ENCODE peak calls at places on chromosomes 16 and 17, in seven cellular contexts. One of them, this sample, is unnamed.

GRCh38 chr17:50439008-50439407 is 13.0 kb downstream of the ACSF2 start:
- DNase-seq in activated B cell treated with CpG ODN at 0.5 μM for 24 hours: no peak
- DNase-seq in GM12865: no peak
- DNase-seq in HFFc6: no peak
- DNase-seq in AG04449: no peak
- DNase-seq in HCT116: no peak
- DNase-seq in astrocyte of the cerebellum: no peak
- DNase-seq in this sample: no peak

GRCh38 chr17:10727192-10727591 is 2.6 kb downstream of the TMEM220 start:
- DNase-seq in activated B cell treated with CpG ODN at 0.5 μM for 24 hours: no peak
- DNase-seq in GM12865: no peak
- DNase-seq in HFFc6: peak; percentile 22
- DNase-seq in AG04449: no peak
- DNase-seq in HCT116: no peak
- DNase-seq in astrocyte of the cerebellum: no peak
- DNase-seq in this sample: peak; percentile 17

GRCh38 chr17:75267146-75267402 is 4.0 kb downstream of the MIF4GD start:
- DNase-seq in activated B cell treated with CpG ODN at 0.5 μM for 24 hours: no peak
- DNase-seq in GM12865: no peak
- DNase-seq in HFFc6: no peak
- DNase-seq in AG04449: no peak
- DNase-seq in HCT116: no peak
- DNase-seq in astrocyte of the cerebellum: no peak
- DNase-seq in this sample: no peak

GRCh38 chr16:72786606-72787005 is 261.3 kb downstream of the ZFHX3 start:
- DNase-seq in activated B cell treated with CpG ODN at 0.5 μM for 24 hours: no peak
- DNase-seq in GM12865: no peak
- DNase-seq in HFFc6: no peak
- DNase-seq in AG04449: no peak
- DNase-seq in HCT116: no peak
- DNase-seq in astrocyte of the cerebellum: no peak
- DNase-seq in this sample: no peak

GRCh38 chr17:35088911-35089845 is 25.7 kb upstream of the RFFL start:
- DNase-seq in activated B cell treated with CpG ODN at 0.5 μM for 24 hours: peak; percentile 92
- DNase-seq in GM12865: peak; percentile 93
- DNase-seq in HFFc6: peak; percentile 57
- DNase-seq in AG04449: no peak
- DNase-seq in HCT116: peak; percentile 57
- DNase-seq in astrocyte of the cerebellum: peak; percentile 24
- DNase-seq in this sample: peak; percentile 93

GRCh38 chr17:32671891-32672290 is 185.1 kb downstream of the CDK5R1 start:
- DNase-seq in activated B cell treated with CpG ODN at 0.5 μM for 24 hours: no peak
- DNase-seq in GM12865: no peak
- DNase-seq in HFFc6: no peak
- DNase-seq in AG04449: no peak
- DNase-seq in HCT116: no peak
- DNase-seq in astrocyte of the cerebellum: no peak
- DNase-seq in this sample: no peak

GRCh38 chr16:31395647-31396046 is 2.5 kb downstream of the ITGAD start:
- DNase-seq in activated B cell treated with CpG ODN at 0.5 μM for 24 hours: no peak
- DNase-seq in GM12865: no peak
- DNase-seq in HFFc6: no peak
- DNase-seq in AG04449: no peak
- DNase-seq in HCT116: no peak
- DNase-seq in astrocyte of the cerebellum: no peak
- DNase-seq in this sample: no peak

GRCh38 chr16:85018529-85019236 is 7.3 kb upstream of the ZDHHC7 start:
- DNase-seq in activated B cell treated with CpG ODN at 0.5 μM for 24 hours: no peak
- DNase-seq in GM12865: no peak
- DNase-seq in HFFc6: no peak
- DNase-seq in AG04449: no peak
- DNase-seq in HCT116: no peak
- DNase-seq in astrocyte of the cerebellum: no peak
- DNase-seq in this sample: no peak

GRCh38 chr16:11699234-11699894 is 31.1 kb downstream of the SNN start:
- DNase-seq in activated B cell treated with CpG ODN at 0.5 μM for 24 hours: no peak
- DNase-seq in GM12865: no peak
- DNase-seq in HFFc6: no peak
- DNase-seq in AG04449: no peak
- DNase-seq in HCT116: no peak
- DNase-seq in astrocyte of the cerebellum: no peak
- DNase-seq in this sample: no peak

GRCh38 chr16:89199241-89200123 is 855 bp downstream of the SLC22A31 start:
- DNase-seq in activated B cell treated with CpG ODN at 0.5 μM for 24 hours: no peak
- DNase-seq in GM12865: no peak
- DNase-seq in HFFc6: no peak
- DNase-seq in AG04449: no peak
- DNase-seq in HCT116: no peak
- DNase-seq in astrocyte of the cerebellum: no peak
- DNase-seq in this sample: no peak

GRCh38 chr17:56804454-56804853 is 29.3 kb downstream of the C17orf67 start:
- DNase-seq in activated B cell treated with CpG ODN at 0.5 μM for 24 hours: no peak
- DNase-seq in GM12865: no peak
- DNase-seq in HFFc6: no peak
- DNase-seq in AG04449: no peak
- DNase-seq in HCT116: no peak
- DNase-seq in astrocyte of the cerebellum: no peak
- DNase-seq in this sample: no peak

GRCh38 chr16:27495191-27495590 is 54.5 kb downstream of the GTF3C1 start:
- DNase-seq in activated B cell treated with CpG ODN at 0.5 μM for 24 hours: no peak
- DNase-seq in GM12865: no peak
- DNase-seq in HFFc6: peak; percentile 88
- DNase-seq in AG04449: peak; percentile 42
- DNase-seq in HCT116: no peak
- DNase-seq in astrocyte of the cerebellum: peak; percentile 96
- DNase-seq in this sample: no peak

DNA sequence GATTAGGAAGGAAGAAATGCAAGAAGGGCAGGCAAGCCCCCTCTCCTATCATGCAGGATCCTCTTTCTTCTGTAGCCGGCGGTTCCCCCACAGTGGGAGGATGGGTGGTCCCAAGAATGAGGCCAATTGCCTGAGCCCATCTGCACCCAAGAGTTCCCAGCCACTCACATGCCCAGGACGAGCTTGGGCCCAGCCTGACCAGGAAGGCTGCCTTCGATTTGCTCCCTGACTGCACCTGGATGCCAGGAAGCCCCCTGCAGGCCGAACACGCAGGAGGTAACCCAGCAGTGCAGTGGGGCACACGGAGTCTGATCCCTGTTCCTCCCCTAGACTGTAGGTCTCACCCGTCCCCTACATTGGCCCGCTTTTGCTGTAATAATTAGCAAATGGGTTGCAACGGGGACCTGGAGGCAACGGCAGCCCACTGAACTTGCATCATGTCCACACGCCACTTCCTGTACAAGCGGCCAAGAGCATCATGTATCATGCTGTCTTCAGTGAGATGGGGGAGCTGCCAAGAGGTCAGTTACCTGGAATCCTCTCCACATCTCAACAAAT is 67.5 kb downstream of the AMFR start:
- DNase-seq in activated B cell treated with CpG ODN at 0.5 μM for 24 hours: peak; percentile 9
- DNase-seq in GM12865: peak; percentile 28
- DNase-seq in HFFc6: no peak
- DNase-seq in AG04449: no peak
- DNase-seq in HCT116: no peak
- DNase-seq in astrocyte of the cerebellum: no peak
- DNase-seq in this sample: no peak
- TF ChIP-seq CTCF in activated B cell treated with CpG ODN at 0.5 μM for 24 hours: no peak
- TF ChIP-seq CTCF in GM12865: peak; percentile 30
- TF ChIP-seq CTCF in HFFc6: peak; percentile 47
- TF ChIP-seq CTCF in AG04449: no peak
- TF ChIP-seq CTCF in HCT116: no peak
- TF ChIP-seq CTCF in astrocyte of the cerebellum: no peak
- TF ChIP-seq CTCF in this sample: no peak

GRCh38 chr17:8223356-8224063 is 13.1 kb upstream of the AURKB start:
- DNase-seq in activated B cell treated with CpG ODN at 0.5 μM for 24 hours: peak; percentile 54
- DNase-seq in GM12865: peak; percentile 90
- DNase-seq in HFFc6: peak; percentile 41
- DNase-seq in AG04449: no peak
- DNase-seq in HCT116: no peak
- DNase-seq in astrocyte of the cerebellum: no peak
- DNase-seq in this sample: peak; percentile 80
- TF ChIP-seq CTCF in activated B cell treated with CpG ODN at 0.5 μM for 24 hours: no peak
- TF ChIP-seq CTCF in GM12865: peak; percentile 41
- TF ChIP-seq CTCF in HFFc6: peak; percentile 61
- TF ChIP-seq CTCF in AG04449: no peak
- TF ChIP-seq CTCF in HCT116: no peak
- TF ChIP-seq CTCF in astrocyte of the cerebellum: peak; percentile 23
- TF ChIP-seq CTCF in this sample: no peak

GRCh38 chr16:16033208-16033717 is 83.8 kb downstream of the ABCC1 start:
- DNase-seq in activated B cell treated with CpG ODN at 0.5 μM for 24 hours: no peak
- DNase-seq in GM12865: peak; percentile 49
- DNase-seq in HFFc6: no peak
- DNase-seq in AG04449: no peak
- DNase-seq in HCT116: no peak
- DNase-seq in astrocyte of the cerebellum: no peak
- DNase-seq in this sample: peak; percentile 34
- TF ChIP-seq CTCF in activated B cell treated with CpG ODN at 0.5 μM for 24 hours: no peak
- TF ChIP-seq CTCF in GM12865: no peak
- TF ChIP-seq CTCF in HFFc6: no peak
- TF ChIP-seq CTCF in AG04449: no peak
- TF ChIP-seq CTCF in HCT116: no peak
- TF ChIP-seq CTCF in astrocyte of the cerebellum: no peak
- TF ChIP-seq CTCF in this sample: no peak

GRCh38 chr16:24046442-24046841 is 209.7 kb upstream of the CACNG3 start:
- DNase-seq in activated B cell treated with CpG ODN at 0.5 μM for 24 hours: no peak
- DNase-seq in GM12865: no peak
- DNase-seq in HFFc6: no peak
- DNase-seq in AG04449: no peak
- DNase-seq in HCT116: no peak
- DNase-seq in astrocyte of the cerebellum: no peak
- DNase-seq in this sample: no peak

GRCh38 chr16:24041834-24042631 is 206.2 kb downstream of the PRKCB start:
- DNase-seq in activated B cell treated with CpG ODN at 0.5 μM for 24 hours: peak; percentile 64
- DNase-seq in GM12865: peak; percentile 82
- DNase-seq in HFFc6: peak; percentile 60
- DNase-seq in AG04449: no peak
- DNase-seq in HCT116: peak; percentile 49
- DNase-seq in astrocyte of the cerebellum: no peak
- DNase-seq in this sample: peak; percentile 92

GRCh38 chr16:24049113-24049512 is 207.0 kb upstream of the CACNG3 start:
- DNase-seq in activated B cell treated with CpG ODN at 0.5 μM for 24 hours: no peak
- DNase-seq in GM12865: no peak
- DNase-seq in HFFc6: no peak
- DNase-seq in AG04449: no peak
- DNase-seq in HCT116: no peak
- DNase-seq in astrocyte of the cerebellum: no peak
- DNase-seq in this sample: no peak

GRCh38 chr16:24044467-24044866 is 208.7 kb downstream of the PRKCB start:
- DNase-seq in activated B cell treated with CpG ODN at 0.5 μM for 24 hours: no peak
- DNase-seq in GM12865: no peak
- DNase-seq in HFFc6: no peak
- DNase-seq in AG04449: no peak
- DNase-seq in HCT116: no peak
- DNase-seq in astrocyte of the cerebellum: no peak
- DNase-seq in this sample: no peak

DNA sequence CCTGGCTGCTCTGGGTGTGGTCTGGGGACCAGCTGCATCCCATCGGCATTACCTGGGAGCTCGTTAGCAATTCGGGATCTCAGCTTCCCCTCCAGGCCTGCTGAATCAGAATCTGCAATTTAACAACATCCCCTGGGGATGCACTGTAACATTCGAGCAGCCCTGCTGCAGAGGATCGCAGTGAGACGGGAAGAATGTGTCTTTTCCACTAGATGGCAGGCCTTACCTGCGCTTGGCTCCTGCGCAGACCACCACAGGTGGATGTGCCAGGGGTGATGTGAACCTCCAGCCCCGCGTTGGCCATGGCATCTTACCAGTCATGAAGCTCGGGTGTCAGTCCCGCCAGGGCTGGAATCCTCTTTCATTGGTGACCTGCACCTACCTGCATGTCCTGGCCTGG is 209.9 kb downstream of the PRKCB start:
- DNase-seq in activated B cell treated with CpG ODN at 0.5 μM for 24 hours: no peak
- DNase-seq in GM12865: no peak
- DNase-seq in HFFc6: no peak
- DNase-seq in AG04449: no peak
- DNase-seq in HCT116: no peak
- DNase-seq in astrocyte of the cerebellum: no peak
- DNase-seq in this sample: no peak
- TF ChIP-seq CTCF in activated B cell treated with CpG ODN at 0.5 μM for 24 hours: no peak
- TF ChIP-seq CTCF in GM12865: no peak
- TF ChIP-seq CTCF in HFFc6: peak; percentile 47
- TF ChIP-seq CTCF in AG04449: no peak
- TF ChIP-seq CTCF in HCT116: peak; percentile 53
- TF ChIP-seq CTCF in astrocyte of the cerebellum: no peak
- TF ChIP-seq CTCF in this sample: no peak